ENCODE peak calls at places on chromosomes 2 and 18, in eight cellular contexts. M, Y, A, C, Z, T, S and K are unnamed samples.

GRCh38 chr18:14920976-14921375 is 173.0 kb downstream of the ANKRD30B start:
- DNase-seq in M (no peak), A (no peak), T (no peak), Z (no peak), S (peak), Y (peak), C (no peak), K (no peak)

GRCh38 chr18:59681521-59682004 is 15.7 kb downstream of the CCBE1 start:
- DNase-seq in T (no peak), C (no peak), M (no peak), S (no peak), Y (no peak), A (no peak), Z (no peak), K (no peak)

GRCh38 chr2:240803191-240803590 is 16.8 kb downstream of the KIF1A start:
- DNase-seq in M (no peak), C (no peak), S (no peak), Z (no peak), T (no peak), Y (no peak), A (no peak), K (no peak)

GRCh38 chr2:241627675-241628074 is 9.3 kb downstream of the THAP4 start:
- DNase-seq in T (no peak), A (no peak), Z (no peak), M (no peak), Y (no peak), C (no peak), S (no peak), K (no peak)

GRCh38 chr2:238174291-238174690 is 15.5 kb downstream of the ERFE start:
- DNase-seq in T (no peak), C (no peak), M (no peak), A (no peak), Y (no peak), Z (no peak), S (no peak), K (no peak)

GRCh38 chr2:75513616-75514170 is 47.0 kb downstream of the EVA1A start:
- DNase-seq in T (peak), A (no peak), S (no peak), Z (no peak), Y (no peak), M (peak), C (no peak), K (no peak)

GRCh38 chr2:88136817-88137216 is 9.0 kb upstream of the FABP1 start:
- DNase-seq in C (no peak), S (no peak), Y (no peak), Z (no peak), T (no peak), M (no peak), A (no peak), K (no peak)

GRCh38 chr2:9690252-9690651 is 59.5 kb upstream of the YWHAQ start:
- DNase-seq in Y (no peak), S (no peak), M (peak), C (no peak), Z (peak), A (no peak), T (no peak), K (no peak)

GRCh38 chr2:83365476-83365875 is 1093.6 kb downstream of the SUCLG1 start:
- DNase-seq in A (no peak), M (no peak), Y (no peak), Z (no peak), T (no peak), C (no peak), S (no peak), K (no peak)

GRCh38 chr2:235504459-235505200 is 10.8 kb downstream of the AGAP1 start:
- DNase-seq in T (no peak), Y (no peak), C (no peak), M (no peak), A (no peak), S (no peak), Z (no peak), K (no peak)

GRCh38 chr18:75114231-75114630 is 94.7 kb downstream of the PTGR3 start:
- DNase-seq in T (no peak), Y (no peak), M (no peak), C (no peak), S (no peak), Z (no peak), A (no peak), K (no peak)

GRCh38 chr2:3956344-3956743 is 253.0 kb downstream of the DCDC2C start:
- DNase-seq in A (no peak), M (no peak), T (no peak), Z (no peak), Y (no peak), C (no peak), S (no peak), K (no peak)

DNA sequence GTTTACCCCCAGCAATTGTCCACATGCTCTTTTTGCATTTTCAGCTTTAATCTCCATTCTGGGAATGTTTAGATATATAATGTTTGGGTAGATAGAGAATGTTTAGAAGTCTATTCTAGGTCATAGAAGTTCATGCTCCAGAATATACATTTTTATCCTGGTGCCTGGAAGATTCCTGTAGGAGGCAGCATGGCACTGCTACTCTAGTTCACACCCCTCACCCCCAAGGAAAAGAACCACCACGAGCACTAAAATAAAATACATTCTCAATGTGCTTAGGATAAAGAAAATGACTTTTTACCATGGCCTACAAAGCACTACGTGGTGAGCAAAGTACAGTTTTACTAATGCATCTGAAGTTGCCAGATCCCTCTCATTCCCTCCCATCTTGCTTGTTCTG is 53.8 kb downstream of the MYO1B start:
- DNase-seq in C (no peak), A (no peak), Z (no peak), Y (no peak), S (no peak), M (no peak), T (peak), K (no peak)
- TF ChIP-seq CTCF in C (peak), A (no peak), Z (no peak), Y (no peak), S (no peak), M (peak), T (peak), K (peak)

DNA sequence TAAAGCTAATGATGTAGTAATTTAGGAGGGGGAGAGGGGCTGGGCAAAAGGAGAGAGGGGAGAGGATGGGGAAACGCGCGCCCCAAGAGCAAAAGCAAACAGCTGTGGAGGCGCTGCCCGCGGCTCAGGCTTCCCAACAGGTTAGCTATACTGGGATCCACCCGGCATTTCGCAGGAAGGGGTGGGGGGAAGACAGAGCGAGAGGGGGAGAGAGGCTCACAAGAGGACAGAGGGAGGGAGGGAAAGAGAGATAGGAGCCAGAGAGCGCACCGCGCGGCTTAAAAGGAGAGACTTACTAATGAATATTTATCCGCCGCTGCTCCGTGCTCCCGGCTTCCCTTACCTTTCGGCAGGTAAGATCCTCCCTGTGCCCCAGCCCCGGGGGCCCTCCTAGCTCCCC is 7.5 kb upstream of the SIX3 start:
- DNase-seq in M (no peak), A (no peak), Y (no peak), Z (no peak), T (no peak), C (no peak), S (no peak), K (no peak)
- H3K4me3 ChIP-seq in M (no peak), A (no peak), Y (no peak), Z (no peak), T (no peak), C (no peak), S (no peak), K (no peak)

GRCh38 chr2:197388866-197389587 is 45.8 kb downstream of the SF3B1 start:
- DNase-seq in T (no peak), A (no peak), S (no peak), M (no peak), Y (no peak), C (no peak), Z (no peak), K (no peak)
- TF ChIP-seq CTCF in T (no peak), A (no peak), S (no peak), M (no peak), Y (no peak), C (no peak), Z (no peak), K (no peak)

GRCh38 chr18:63774511-63774910 is 707 bp upstream of the SERPINB7 start:
- DNase-seq in Y (no peak), A (no peak), M (no peak), T (peak), C (no peak), Z (no peak), S (no peak), K (no peak)
- H3K4me3 ChIP-seq in Y (no peak), A (no peak), M (no peak), T (no peak), C (no peak), Z (no peak), S (no peak), K (no peak)

GRCh38 chr2:11022064-11022463 is 110.3 kb downstream of the KCNF1 start:
- DNase-seq in M (no peak), Y (no peak), C (no peak), S (no peak), Z (no peak), A (no peak), T (no peak), K (no peak)

GRCh38 chr2:11022874-11023273 is 111.1 kb downstream of the KCNF1 start:
- DNase-seq in Z (no peak), T (no peak), A (no peak), M (no peak), Y (no peak), C (no peak), S (no peak), K (no peak)

GRCh38 chr2:11018651-11019185 is 107.0 kb downstream of the KCNF1 start:
- DNase-seq in S (no peak), A (no peak), M (no peak), T (no peak), Y (no peak), Z (no peak), C (no peak), K (no peak)

GRCh38 chr2:11017921-11018320 is 106.2 kb downstream of the KCNF1 start:
- DNase-seq in Z (no peak), Y (no peak), A (no peak), T (no peak), M (no peak), S (no peak), C (no peak), K (no peak)

GRCh38 chr2:11019614-11020013 is 107.9 kb downstream of the KCNF1 start:
- DNase-seq in C (no peak), T (no peak), A (no peak), S (no peak), Z (no peak), M (no peak), Y (no peak), K (no peak)
- TF ChIP-seq CTCF in C (no peak), T (no peak), A (no peak), S (no peak), Z (no peak), M (no peak), Y (no peak), K (no peak)

DNA sequence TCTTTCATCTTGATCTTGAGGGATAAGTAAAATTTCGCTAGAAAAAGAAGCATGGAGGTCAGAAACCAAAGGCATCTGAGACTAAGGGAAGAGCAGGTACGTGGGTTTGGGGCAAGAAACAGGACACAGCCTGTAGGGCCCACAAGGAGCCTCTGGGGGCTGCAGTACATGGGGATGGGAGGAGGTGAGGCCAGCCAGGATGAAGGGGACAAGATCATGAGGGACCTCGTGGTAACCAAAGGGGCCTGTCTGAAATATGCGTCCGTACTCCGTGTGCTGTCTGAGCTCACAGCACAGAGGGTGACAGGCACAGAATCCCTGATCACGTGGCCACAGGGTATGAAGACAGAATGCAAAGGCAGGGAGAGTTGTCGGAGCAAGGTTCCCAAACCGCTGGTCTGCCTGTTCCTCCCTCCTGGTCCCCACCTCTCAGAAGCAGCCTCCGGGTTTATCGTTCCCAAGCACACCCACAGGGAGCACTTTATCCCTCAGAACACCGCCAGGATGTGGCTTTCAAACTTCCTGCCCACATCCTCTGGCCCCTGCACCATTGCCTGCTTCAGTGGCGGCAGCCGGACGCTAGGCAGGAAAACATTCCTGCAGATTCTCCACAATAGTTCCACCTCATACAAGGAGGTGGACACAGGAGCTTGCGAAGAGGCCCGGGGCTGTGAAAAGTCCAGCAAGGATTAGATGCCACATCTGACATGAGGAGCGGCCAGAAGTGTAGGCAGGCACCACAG is 12.0 kb downstream of the TMEM163 start:
- DNase-seq in Y (no peak), T (no peak), C (no peak), A (no peak), M (peak), S (no peak), Z (no peak), K (no peak)
- H3K4me3 ChIP-seq in Y (no peak), T (no peak), C (no peak), A (no peak), M (no peak), S (no peak), Z (no peak), K (no peak)